ENCODE peak calls at places on chromosome 11, in five cellular contexts. J is adipocyte, B is GM23248, G is spleen, F is thoracic aorta. S is an unnamed sample.
A peak's percentile ranks its signal among the peaks of the same experiment; 100 is the strongest.

GRCh38 chr11:94193288-94193687 is 64.6 kb downstream of the PANX1 start:
- DNase-seq in J (peak; percentile 24), B (peak; percentile 81), G (no peak), F (no peak), S (peak; percentile 65)

GRCh38 chr11:113551645-113552044 is 76.4 kb upstream of the DRD2 start:
- DNase-seq in J (no peak), B (no peak), G (no peak), F (no peak), S (no peak)

GRCh38 chr11:123640677-123641494 is 13.5 kb downstream of the SCN3B start:
- DNase-seq in J (peak; percentile 62), B (peak; percentile 63), G (no peak), F (no peak), S (no peak)

GRCh38 chr11:77082838-77083552 is 16.2 kb downstream of the CAPN5 start:
- DNase-seq in J (no peak), B (peak; percentile 82), G (peak; percentile 88), F (no peak), S (peak; percentile 95)

GRCh38 chr11:31812392-31813241 is 1.5 kb upstream of the PAX6 start:
- DNase-seq in J (no peak), B (peak; percentile 50), G (peak; percentile 74), F (no peak), S (peak; percentile 85)

GRCh38 chr11:121614661-121615240 is 162.0 kb upstream of the SORL1-AS1 start:
- DNase-seq in J (no peak), B (no peak), G (no peak), F (no peak), S (no peak)

GRCh38 chr11:107050126-107050525 is 31.9 kb upstream of the GUCY1A2 start:
- DNase-seq in J (no peak), B (no peak), G (no peak), F (no peak), S (no peak)

GRCh38 chr11:77602385-77603105 is 12.8 kb downstream of the AQP11 start:
- DNase-seq in J (peak; percentile 90), B (peak; percentile 89), G (no peak), F (no peak), S (peak; percentile 88)

GRCh38 chr11:81007046-81007445 is 1566.2 kb upstream of the TENM4 start:
- DNase-seq in J (peak; percentile 13), B (peak; percentile 62), G (no peak), F (no peak), S (no peak)

GRCh38 chr11:45048870-45049825 is 97.3 kb upstream of the PRDM11 start:
- DNase-seq in J (no peak), B (peak; percentile 15), G (no peak), F (no peak), S (no peak)

DNA sequence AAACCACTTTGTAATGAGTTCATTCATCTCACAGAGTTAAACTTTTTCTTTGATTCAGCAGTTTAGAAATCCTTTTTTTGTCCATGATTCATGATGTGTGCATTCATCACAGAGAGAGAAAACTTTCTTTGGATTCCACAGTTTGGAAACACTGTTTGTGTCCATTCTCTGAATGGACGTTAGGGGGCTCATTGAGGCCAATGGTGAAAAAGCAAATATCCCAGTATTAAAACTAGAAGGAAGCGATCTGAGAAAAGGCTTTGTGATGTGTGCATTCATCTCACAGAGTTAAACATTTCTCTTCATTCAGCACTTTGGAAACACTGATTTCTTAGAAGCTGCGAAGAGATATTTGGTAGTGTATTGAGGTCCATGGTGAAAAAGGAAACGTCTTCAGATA is 155.6 kb upstream of the TRIM48 start:
- DNase-seq in J (no peak), B (no peak), G (no peak), F (no peak), S (no peak)
- H3K9me3 ChIP-seq in J (peaks cover 62% of the 10 kb centered on the region), B (peaks cover 3% of the 10 kb centered on the region), G (peaks cover 82% of the 10 kb centered on the region), F (peaks cover 8% of the 10 kb centered on the region), S (no peaks in the 10 kb centered on the region)

GRCh38 chr11:2631161-2631560 is 68.6 kb downstream of the KCNQ1OT1 start:
- DNase-seq in J (no peak), B (no peak), G (no peak), F (no peak), S (no peak)

GRCh38 chr11:2625183-2625582 is 74.6 kb downstream of the KCNQ1OT1 start:
- DNase-seq in J (no peak), B (no peak), G (no peak), F (no peak), S (no peak)

DNA sequence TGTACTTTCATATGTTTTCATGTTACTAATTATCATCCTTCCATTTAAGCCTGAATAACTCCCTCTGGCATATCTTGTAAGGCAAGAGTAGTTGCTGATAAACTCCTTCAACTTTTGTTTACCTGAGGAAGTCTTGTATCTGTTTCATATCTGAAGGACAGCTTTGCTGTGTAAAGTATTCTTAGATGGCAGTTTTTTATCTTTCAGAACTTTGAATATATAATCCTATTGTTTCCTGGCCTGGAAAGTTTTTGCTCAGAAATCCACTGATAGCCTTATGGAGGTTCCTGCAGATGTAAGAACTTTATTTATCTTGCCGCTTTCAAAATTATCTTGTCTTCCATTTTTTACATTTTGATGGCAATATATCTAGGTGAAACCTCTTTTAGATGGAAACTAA is 69.1 kb downstream of the KCNQ1OT1 start:
- DNase-seq in J (no peak), B (no peak), G (no peak), F (no peak), S (no peak)
- H3K9me3 ChIP-seq in J (peaks cover 77% of the 10 kb centered on the region), B (peaks cover 17% of the 10 kb centered on the region), G (peaks cover 63% of the 10 kb centered on the region), F (peaks cover 35% of the 10 kb centered on the region), S (peaks cover 17% of the 10 kb centered on the region)

DNA sequence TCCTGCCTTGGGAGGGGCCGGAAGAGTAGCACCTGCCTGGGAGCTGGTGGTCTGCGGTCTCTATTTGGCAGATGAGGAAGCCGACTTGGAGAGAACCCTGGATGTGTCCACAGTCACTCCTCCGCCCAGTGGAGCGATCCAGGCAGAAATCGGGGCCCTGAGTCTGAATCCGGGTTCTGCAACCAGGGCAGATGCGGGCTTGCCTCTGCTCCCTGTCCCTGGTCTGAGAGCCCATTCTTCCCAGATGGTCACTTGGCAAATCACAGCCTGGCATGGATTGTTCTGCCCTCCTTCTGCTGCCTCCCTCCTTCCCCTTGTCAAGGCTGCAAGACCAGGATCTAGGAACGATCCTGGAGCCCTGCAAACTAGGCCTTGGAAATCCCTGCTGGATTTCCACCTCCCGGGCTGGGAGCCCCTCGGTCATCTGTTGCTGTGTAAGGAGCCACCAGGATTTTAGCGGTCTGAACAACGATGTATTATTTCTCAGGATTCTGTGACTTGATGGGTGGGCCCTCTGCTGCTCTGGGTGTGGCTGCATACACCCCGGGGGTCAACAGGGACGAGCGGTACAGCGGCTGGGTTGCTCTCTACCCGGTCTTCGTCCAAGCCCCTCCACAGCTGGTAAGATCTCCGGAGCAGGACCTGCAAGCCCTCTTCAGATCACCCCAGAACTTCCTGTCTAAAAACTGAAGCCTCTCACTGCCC is 2.0 kb upstream of the ASCL2 start:
- DNase-seq in J (no peak), B (no peak), G (no peak), F (no peak), S (peak; percentile 78)
- H3K9me3 ChIP-seq in J (peaks cover 5% of the 10 kb centered on the region), B (no peaks in the 10 kb centered on the region), G (no peaks in the 10 kb centered on the region), F (no peaks in the 10 kb centered on the region), S (no peaks in the 10 kb centered on the region)

DNA sequence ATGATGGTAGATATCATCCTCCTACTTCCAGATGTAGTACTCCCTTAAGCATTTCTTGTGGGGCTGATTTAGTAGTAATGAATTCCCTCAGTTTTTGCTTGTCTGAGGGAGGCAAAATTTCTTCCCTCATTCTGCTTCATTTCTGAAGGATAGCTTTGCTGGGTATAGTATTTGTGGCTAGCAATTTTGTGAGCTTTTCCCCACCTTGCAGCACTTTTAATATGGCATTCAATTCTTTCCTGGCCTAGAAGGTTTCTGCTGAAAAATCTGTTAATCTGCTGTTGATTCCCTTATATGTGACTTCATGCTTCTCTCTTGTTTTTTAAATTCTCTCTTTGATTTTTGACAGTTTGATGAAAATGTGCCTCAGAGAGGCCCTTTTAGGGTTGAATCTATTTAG is 50.4 kb downstream of the KCNQ1OT1 start:
- DNase-seq in J (no peak), B (no peak), G (no peak), F (no peak), S (no peak)
- H3K9me3 ChIP-seq in J (peaks cover 97% of the 10 kb centered on the region), B (peaks cover 4% of the 10 kb centered on the region), G (peaks cover 75% of the 10 kb centered on the region), F (peaks cover 65% of the 10 kb centered on the region), S (peaks cover 38% of the 10 kb centered on the region)

GRCh38 chr11:70577258-70577603 is 178.9 kb downstream of the CTTN start:
- DNase-seq in J (no peak), B (no peak), G (peak; percentile 41), F (no peak), S (peak; percentile 50)
- H3K9me3 ChIP-seq in J (no peaks in the 10 kb centered on the region), B (no peaks in the 10 kb centered on the region), G (no peaks in the 10 kb centered on the region), F (no peaks in the 10 kb centered on the region), S (no peaks in the 10 kb centered on the region)

DNA sequence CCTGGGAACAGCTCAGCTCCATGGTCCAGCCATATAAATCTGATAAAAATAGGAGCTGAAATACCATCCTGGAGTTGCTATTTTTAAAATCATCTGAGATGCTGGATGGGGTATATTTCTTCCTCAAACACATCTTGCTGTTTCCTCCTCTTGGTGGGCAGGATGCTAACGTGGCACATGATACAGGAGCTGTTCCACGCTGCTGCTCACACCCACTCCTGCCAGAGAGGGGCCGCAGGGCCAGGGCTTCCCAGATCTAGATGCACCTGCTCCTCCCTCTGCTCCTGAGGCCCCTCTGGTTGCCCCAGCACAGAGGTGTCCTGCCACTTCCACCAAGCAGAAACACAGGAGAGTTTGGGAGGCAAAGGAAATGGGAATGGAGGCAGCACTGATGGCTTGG is 3.3 kb upstream of the ST3GAL4 start:
- DNase-seq in J (no peak), B (no peak), G (peak; percentile 76), F (no peak), S (peak; percentile 78)
- H3K9me3 ChIP-seq in J (no peaks in the 10 kb centered on the region), B (no peaks in the 10 kb centered on the region), G (no peaks in the 10 kb centered on the region), F (no peaks in the 10 kb centered on the region), S (no peaks in the 10 kb centered on the region)

GRCh38 chr11:79155237-79155636 is 285.6 kb downstream of the TENM4 start:
- DNase-seq in J (no peak), B (no peak), G (no peak), F (no peak), S (no peak)

GRCh38 chr11:79157738-79158137 is 283.1 kb downstream of the TENM4 start:
- DNase-seq in J (no peak), B (no peak), G (no peak), F (no peak), S (no peak)

GRCh38 chr11:79160786-79161403 is 279.9 kb downstream of the TENM4 start:
- DNase-seq in J (no peak), B (peak; percentile 53), G (no peak), F (no peak), S (peak; percentile 58)

GRCh38 chr11:79156031-79156430 is 284.8 kb downstream of the TENM4 start:
- DNase-seq in J (no peak), B (no peak), G (no peak), F (no peak), S (no peak)

GRCh38 chr11:79159657-79160450 is 281.0 kb downstream of the TENM4 start:
- DNase-seq in J (no peak), B (no peak), G (no peak), F (no peak), S (no peak)
- H3K9me3 ChIP-seq in J (no peaks in the 10 kb centered on the region), B (no peaks in the 10 kb centered on the region), G (no peaks in the 10 kb centered on the region), F (no peaks in the 10 kb centered on the region), S (no peaks in the 10 kb centered on the region)

GRCh38 chr11:115361025-115361424 is 143.2 kb downstream of the CADM1 start:
- DNase-seq in J (no peak), B (no peak), G (no peak), F (no peak), S (no peak)
- H3K9me3 ChIP-seq in J (no peaks in the 10 kb centered on the region), B (no peaks in the 10 kb centered on the region), G (no peaks in the 10 kb centered on the region), F (no peaks in the 10 kb centered on the region), S (no peaks in the 10 kb centered on the region)

S was measured in osteoblast.